ENCODE peak calls at places on chromosomes 5 and 9, in nine cellular contexts. S is ovary, U is GM12878, D is cardiac muscle cell, G is fibroblast of pulmonary artery, I is body of pancreas, B is mucosa of descending colon, T is cardiac fibroblast, F is progenitor cell of endocrine pancreas. N is an unnamed sample.

GRCh38 chr5:173671121-173671949 is 54.9 kb upstream of the BOD1 start:
- DNase-seq in S (no peak), U (no peak), D (peak), G (peak), I (peak), B (no peak), T (peak), F (no peak), N (no peak)

GRCh38 chr9:111148994-111149759 is 110.9 kb upstream of the LPAR1 start:
- DNase-seq in S (no peak), U (no peak), D (peak), G (peak), I (no peak), B (no peak), T (peak), F (no peak), N (no peak)

GRCh38 chr5:113806250-113806649 is 292.8 kb downstream of the YTHDC2 start:
- DNase-seq in S (no peak), U (no peak), D (peak), G (peak), I (no peak), B (no peak), T (peak), F (no peak), N (no peak)

GRCh38 chr9:95207403-95207802 is 110.1 kb downstream of the FANCC start:
- DNase-seq in S (no peak), U (no peak), D (no peak), G (no peak), I (no peak), B (no peak), T (no peak), F (no peak), N (no peak)

GRCh38 chr9:100554935-100555401 is 22.9 kb upstream of the CAVIN4 start:
- DNase-seq in S (no peak), U (no peak), D (peak), G (peak), I (no peak), B (no peak), T (peak), F (no peak), N (no peak)

GRCh38 chr9:89969156-89969566 is 364.3 kb downstream of the GADD45G start:
- DNase-seq in S (no peak), U (no peak), D (no peak), G (no peak), I (no peak), B (no peak), T (no peak), F (no peak), N (no peak)

GRCh38 chr5:41682641-41683040 is 172.2 kb upstream of the PLCXD3 start:
- DNase-seq in S (no peak), U (no peak), D (no peak), G (no peak), I (no peak), B (no peak), T (no peak), F (no peak), N (no peak)

GRCh38 chr5:147037517-147038205 is 159.1 kb upstream of the PPP2R2B start:
- DNase-seq in S (no peak), U (no peak), D (peak), G (peak), I (no peak), B (no peak), T (peak), F (no peak), N (no peak)

GRCh38 chr9:128724744-128725211 is 851 bp upstream of the ZDHHC12 start:
- DNase-seq in S (peak), U (peak), D (peak), G (peak), I (peak), B (peak), T (peak), F (no peak), N (no peak)

GRCh38 chr9:95188459-95188858 is 129.1 kb downstream of the FANCC start:
- DNase-seq in S (no peak), U (no peak), D (peak), G (peak), I (no peak), B (no peak), T (peak), F (no peak), N (no peak)

GRCh38 chr5:6686916-6687409 is 26.3 kb upstream of the TENT4A start:
- DNase-seq in S (no peak), U (no peak), D (peak), G (peak), I (peak), B (no peak), T (peak), F (peak), N (no peak)

GRCh38 chr9:136831720-136832104 is 10.6 kb upstream of the AJM1 start:
- DNase-seq in S (peak), U (no peak), D (no peak), G (no peak), I (peak), B (no peak), T (no peak), F (no peak), N (no peak)

GRCh38 chr5:26647781-26648180 is 390.6 kb downstream of the CDH9 start:
- DNase-seq in S (no peak), U (no peak), D (no peak), G (no peak), I (no peak), B (no peak), T (no peak), F (no peak), N (no peak)

GRCh38 chr5:160213537-160213936 is 15.8 kb upstream of the FABP6 start:
- DNase-seq in S (no peak), U (no peak), D (no peak), G (no peak), I (no peak), B (no peak), T (peak), F (no peak), N (no peak)

GRCh38 chr5:102545175-102545574 is 46.4 kb upstream of the SLCO6A1 start:
- DNase-seq in S (no peak), U (no peak), D (peak), G (peak), I (no peak), B (no peak), T (peak), F (peak), N (no peak)

GRCh38 chr5:139472410-139473030 is 1.7 kb downstream of the SMIM33 start:
- DNase-seq in S (no peak), U (no peak), D (no peak), G (no peak), I (no peak), B (no peak), T (no peak), F (no peak), N (no peak)

GRCh38 chr9:119003218-119003617 is 366.0 kb downstream of the BRINP1 start:
- DNase-seq in S (no peak), U (no peak), D (no peak), G (no peak), I (no peak), B (no peak), T (peak), F (no peak), N (no peak)

GRCh38 chr5:150780180-150780692 is 1.7 kb downstream of the SMIM3 start:
- DNase-seq in S (peak), U (peak), D (peak), G (peak), I (no peak), B (peak), T (peak), F (no peak), N (peak)

GRCh38 chr9:121598167-121599000 is 53.0 kb upstream of the DAB2IP start:
- DNase-seq in S (peak), U (no peak), D (peak), G (peak), I (peak), B (peak), T (peak), F (peak), N (no peak)

GRCh38 chr5:34957299-34957698 is 27.9 kb downstream of the DNAJC21 start:
- DNase-seq in S (no peak), U (no peak), D (peak), G (peak), I (no peak), B (no peak), T (peak), F (no peak), N (no peak)

GRCh38 chr5:179553006-179553405 is 2.7 kb downstream of the RUFY1 start:
- DNase-seq in S (no peak), U (no peak), D (no peak), G (no peak), I (no peak), B (no peak), T (no peak), F (no peak), N (no peak)

GRCh38 chr9:98971168-98971914 is 27.6 kb downstream of the COL15A1 start:
- DNase-seq in S (no peak), U (no peak), D (peak), G (peak), I (no peak), B (no peak), T (peak), F (no peak), N (no peak)

GRCh38 chr5:137792291-137792690 is 38.1 kb upstream of the HNRNPA0 start:
- DNase-seq in S (no peak), U (no peak), D (no peak), G (no peak), I (no peak), B (no peak), T (no peak), F (no peak), N (no peak)

GRCh38 chr9:27261517-27262211 is 35.3 kb downstream of the EQTN start:
- DNase-seq in S (no peak), U (no peak), D (no peak), G (no peak), I (no peak), B (no peak), T (peak), F (no peak), N (no peak)

GRCh38 chr9:134557331-134557730 is 84.3 kb upstream of the COL5A1 start:
- DNase-seq in S (no peak), U (no peak), D (no peak), G (no peak), I (no peak), B (no peak), T (no peak), F (no peak), N (no peak)

GRCh38 chr9:112925058-112925641 is 34.5 kb upstream of the SLC46A2 start:
- DNase-seq in S (no peak), U (no peak), D (peak), G (peak), I (peak), B (no peak), T (peak), F (no peak), N (no peak)

GRCh38 chr9:15373201-15373530 is 49.5 kb upstream of the SNAPC3 start:
- DNase-seq in S (no peak), U (no peak), D (peak), G (peak), I (no peak), B (no peak), T (peak), F (no peak), N (no peak)

GRCh38 chr5:4976918-4977317 is 163.2 kb upstream of the ADAMTS16 start:
- DNase-seq in S (no peak), U (no peak), D (no peak), G (no peak), I (no peak), B (no peak), T (no peak), F (no peak), N (no peak)

GRCh38 chr5:36613241-36613640 is 6.8 kb downstream of the SLC1A3 start:
- DNase-seq in S (no peak), U (no peak), D (no peak), G (no peak), I (no peak), B (no peak), T (no peak), F (peak), N (no peak)

GRCh38 chr5:133675376-133676154 is 63.2 kb upstream of the FSTL4 start:
- DNase-seq in S (no peak), U (no peak), D (no peak), G (no peak), I (no peak), B (no peak), T (no peak), F (no peak), N (no peak)
- TF ChIP-seq CTCF in S (no peak), U (no peak), D (no peak), G (no peak), I (no peak), B (no peak), T (no peak), F (no peak), N (no peak)

GRCh38 chr9:116196806-116197205 is 43.2 kb downstream of the PAPPA start:
- DNase-seq in S (no peak), U (no peak), D (no peak), G (no peak), I (no peak), B (no peak), T (no peak), F (no peak), N (no peak)
- TF ChIP-seq CTCF in S (no peak), U (no peak), D (no peak), G (no peak), I (no peak), B (no peak), T (no peak), F (no peak), N (no peak)

GRCh38 chr5:68365894-68366293 is 150.3 kb downstream of the PIK3R1 start:
- DNase-seq in S (no peak), U (peak), D (no peak), G (no peak), I (no peak), B (no peak), T (no peak), F (no peak), N (no peak)
- TF ChIP-seq CTCF in S (no peak), U (no peak), D (no peak), G (no peak), I (no peak), B (no peak), T (no peak), F (no peak), N (no peak)

DNA sequence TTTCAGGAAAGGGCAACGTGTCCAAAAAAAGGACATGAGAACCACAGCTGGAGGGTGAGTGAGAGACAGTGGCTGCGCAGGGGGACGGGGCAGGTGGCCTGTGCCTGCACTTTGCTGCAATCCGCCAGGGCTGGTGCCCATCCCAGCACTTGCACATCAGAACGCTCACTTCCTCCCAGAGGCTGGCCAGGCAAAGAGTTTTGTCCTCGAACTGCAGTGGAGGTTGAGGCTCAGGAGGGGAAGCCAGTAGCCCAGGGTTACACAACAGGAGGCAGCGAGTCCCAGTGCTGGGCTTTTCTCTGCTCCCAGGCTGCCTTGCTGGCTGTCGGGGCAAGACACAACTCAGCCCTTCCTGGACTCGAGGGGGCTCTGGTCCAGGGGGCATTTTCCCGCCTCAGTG is 33.1 kb downstream of the CRB2 start:
- DNase-seq in S (no peak), U (no peak), D (no peak), G (no peak), I (no peak), B (no peak), T (no peak), F (no peak), N (no peak)
- TF ChIP-seq CTCF in S (no peak), U (no peak), D (no peak), G (no peak), I (no peak), B (no peak), T (no peak), F (no peak), N (no peak)

N was measured in natural killer cell.